ENCODE peak calls at places on chromosomes 16 and 17, in six cellular contexts. B is mucosa of descending colon; D is AG04449; T is CD8-positive, alpha-beta T cell; G is NB4; K is GM10248. C is an unnamed sample.

GRCh38 chr16:19486744-19487325 is 35.1 kb downstream of the GDE1 start:
- DNase-seq in B (no peak), D (no peak), T (no peak), G (no peak), K (no peak), C (no peak)

GRCh38 chr17:56085576-56086267 is 67.6 kb upstream of the ANKFN1 start:
- DNase-seq in B (no peak), D (no peak), T (no peak), G (peak; percentile 9), K (no peak), C (no peak)

GRCh38 chr17:68353121-68353521 is 61.8 kb downstream of the ARSG start:
- DNase-seq in B (no peak), D (no peak), T (no peak), G (peak; percentile 33), K (no peak), C (no peak)

GRCh38 chr16:75305364-75306101 is 54.1 kb upstream of the BCAR1 start:
- DNase-seq in B (peak; percentile 87), D (peak; percentile 99), T (peak; percentile 52), G (peak; percentile 94), K (peak; percentile 44), C (peak; percentile 44)

GRCh38 chr16:56930516-56931252 is 1.3 kb upstream of the HERPUD1 start:
- DNase-seq in B (no peak), D (no peak), T (no peak), G (no peak), K (no peak), C (no peak)

GRCh38 chr17:28972437-28972836 is 21.1 kb upstream of the PHF12 start:
- DNase-seq in B (no peak), D (peak; percentile 21), T (no peak), G (no peak), K (no peak), C (no peak)

GRCh38 chr16:3513892-3514600 is 13.2 kb downstream of the CLUAP1 start:
- DNase-seq in B (no peak), D (no peak), T (no peak), G (no peak), K (no peak), C (no peak)

GRCh38 chr17:4043862-4044261 is 79.6 kb upstream of the ATP2A3 start:
- DNase-seq in B (peak; percentile 63), D (no peak), T (peak; percentile 83), G (no peak), K (no peak), C (no peak)

GRCh38 chr17:11996722-11997146 is 541 bp downstream of the ZNF18 start:
- DNase-seq in B (peak; percentile 61), D (no peak), T (no peak), G (peak; percentile 82), K (peak; percentile 42), C (no peak)

GRCh38 chr17:79207957-79208356 is 133.3 kb downstream of the ENGASE start:
- DNase-seq in B (no peak), D (no peak), T (no peak), G (no peak), K (no peak), C (no peak)

GRCh38 chr16:86405319-86405718 is 105.0 kb upstream of the FOXF1 start:
- DNase-seq in B (no peak), D (no peak), T (no peak), G (no peak), K (no peak), C (no peak)

GRCh38 chr17:5355416-5356129 is 63.9 kb downstream of the NUP88 start:
- DNase-seq in B (no peak), D (no peak), T (no peak), G (no peak), K (no peak), C (no peak)

GRCh38 chr17:5354886-5355415 is 64.5 kb downstream of the NUP88 start:
- DNase-seq in B (no peak), D (no peak), T (no peak), G (no peak), K (no peak), C (no peak)

GRCh38 chr17:5354310-5354709 is 65.2 kb downstream of the NUP88 start:
- DNase-seq in B (no peak), D (no peak), T (no peak), G (no peak), K (no peak), C (no peak)

GRCh38 chr17:5352681-5353289 is 66.7 kb downstream of the NUP88 start:
- DNase-seq in B (no peak), D (no peak), T (no peak), G (no peak), K (no peak), C (no peak)
- TF ChIP-seq CTCF in B (no peak), D (no peak), T (no peak), G (no peak), K (no peak), C (no peak)

DNA sequence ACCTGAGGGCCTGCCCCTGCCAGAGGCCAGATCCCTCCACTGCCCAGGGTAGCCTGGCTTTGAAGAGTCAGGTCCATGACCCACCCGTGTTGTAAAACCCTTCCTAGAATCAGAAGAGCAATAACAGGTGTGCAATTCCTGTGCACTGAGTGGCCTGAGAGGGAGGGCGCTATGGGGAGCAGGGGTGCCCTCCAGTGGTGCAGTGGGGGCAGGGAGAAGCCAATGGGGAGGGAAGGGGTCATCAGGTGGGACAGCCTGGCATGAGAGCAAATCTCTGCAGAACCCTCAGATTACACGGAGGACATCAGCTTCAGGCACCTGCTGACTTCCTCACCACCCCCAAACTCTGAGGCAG is 72.9 kb upstream of the ZNF469 start:
- DNase-seq in B (no peak), D (no peak), T (no peak), G (peak; percentile 13), K (no peak), C (no peak)
- TF ChIP-seq CTCF in B (no peak), D (no peak), T (no peak), G (no peak), K (no peak), C (no peak)

GRCh38 chr16:71409038-71409775 is 32.6 kb downstream of the TLE7 start:
- DNase-seq in B (no peak), D (no peak), T (no peak), G (no peak), K (no peak), C (no peak)
- TF ChIP-seq CTCF in B (no peak), D (no peak), T (no peak), G (no peak), K (no peak), C (no peak)

DNA sequence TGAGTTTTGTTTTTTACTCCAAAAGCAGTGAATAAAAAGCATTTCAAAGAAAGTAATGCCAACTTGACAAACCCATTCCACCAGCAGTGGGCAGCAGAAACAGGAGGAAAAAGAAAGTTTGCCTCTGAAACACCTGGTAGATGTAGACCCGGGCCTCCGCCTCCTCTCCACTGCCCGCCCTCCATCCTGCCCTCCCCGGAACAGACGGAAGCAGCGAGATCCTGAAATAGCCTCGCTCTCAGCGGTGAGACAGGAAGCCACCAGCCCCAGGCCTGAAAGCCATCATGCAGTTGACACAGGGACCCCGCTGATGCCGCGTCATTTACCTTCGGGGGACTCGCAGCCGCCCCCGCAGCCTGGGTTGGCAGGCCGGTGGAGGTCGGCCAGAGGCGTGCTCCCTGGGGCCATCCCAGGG is 67.8 kb downstream of the C16orf78 start:
- DNase-seq in B (peak; percentile 54), D (no peak), T (peak; percentile 87), G (peak; percentile 36), K (peak; percentile 82), C (peak; percentile 70)
- TF ChIP-seq CTCF in B (no peak), D (no peak), T (peak; percentile 37), G (no peak), K (peak; percentile 39), C (peak; percentile 29)

GRCh38 chr16:24070851-24071250 is 185.3 kb upstream of the CACNG3 start:
- DNase-seq in B (peak; percentile 23), D (no peak), T (no peak), G (peak; percentile 66), K (peak; percentile 65), C (peak; percentile 63)
- TF ChIP-seq CTCF in B (no peak), D (peak; percentile 12), T (no peak), G (peak; percentile 78), K (peak; percentile 39), C (peak; percentile 49)

DNA sequence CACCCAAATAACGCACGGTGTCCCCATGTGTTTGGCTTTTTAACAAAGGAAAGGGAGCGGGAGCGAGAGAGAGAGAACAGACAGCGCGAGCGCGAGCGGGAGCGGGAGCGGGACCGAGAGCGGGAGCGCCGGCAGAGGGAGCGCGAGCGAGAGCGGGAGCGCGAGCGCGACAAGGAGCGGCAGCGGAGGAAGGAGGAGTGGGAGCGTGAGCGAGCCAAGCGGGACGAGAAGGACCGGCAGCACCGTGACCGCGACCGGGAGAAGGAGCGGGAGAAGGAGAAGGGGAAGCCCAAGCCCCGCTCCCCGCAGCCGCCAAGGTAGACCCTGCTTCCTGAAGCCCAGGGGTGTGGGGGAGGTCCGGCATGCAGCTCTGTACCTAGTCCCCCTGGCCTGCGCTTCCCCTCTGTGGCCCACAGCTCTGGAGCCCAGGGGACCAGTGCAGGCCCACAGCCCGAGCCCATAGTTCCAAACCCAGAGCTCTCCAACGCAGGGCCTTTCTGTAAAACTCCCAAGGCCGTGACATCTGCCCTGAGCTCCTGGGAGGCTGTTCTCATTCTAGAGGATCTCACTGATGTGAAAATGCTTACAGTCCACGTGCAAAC is 27.1 kb upstream of the IL17C start:
- DNase-seq in B (no peak), D (no peak), T (no peak), G (no peak), K (no peak), C (peak; percentile 56)
- TF ChIP-seq CTCF in B (no peak), D (no peak), T (no peak), G (no peak), K (no peak), C (no peak)

DNA sequence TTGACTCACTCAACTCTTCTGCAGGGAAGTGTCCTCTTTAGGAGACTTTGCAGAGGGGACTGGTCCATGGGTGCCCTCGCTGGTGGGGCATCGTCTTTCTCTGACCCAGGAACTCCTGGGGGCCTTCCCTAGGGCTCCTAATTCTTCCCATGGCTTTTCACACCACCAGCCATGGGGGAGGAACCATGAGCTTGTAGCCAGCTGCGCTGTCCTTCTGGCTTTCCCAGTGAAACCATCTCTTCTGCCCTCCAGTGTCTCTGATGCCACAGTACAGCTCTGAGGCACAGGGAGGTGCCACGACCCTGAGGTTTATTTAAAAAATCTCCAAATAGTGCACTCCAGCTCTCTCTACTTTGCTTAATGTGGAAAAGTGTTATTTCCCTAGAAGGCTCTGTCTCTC is 78.6 kb downstream of the SDR42E1 start:
- DNase-seq in B (no peak), D (no peak), T (no peak), G (no peak), K (no peak), C (no peak)
- TF ChIP-seq CTCF in B (no peak), D (no peak), T (no peak), G (no peak), K (no peak), C (no peak)